ENCODE peak calls at places on chromosomes 7 and 10, in eight cellular contexts. Z is brain microvascular endothelial cell; P is neural progenitor cell; D is activated CD8-positive, alpha-beta memory T cell treated with anti-CD3 and anti-CD28 coated beads, Interleukin-2, amount 50 U/mL, for 4 hours; S is DMS153; K is T-cell; F is effector CD4-positive, alpha-beta T cell; N is OCI-LY7. Q is an unnamed sample.

GRCh38 chr7:148492157-148492860 is 98.3 kb upstream of the C7orf33 start:
- DNase-seq in Z (no peak), P (no peak), D (no peak), S (no peak), K (no peak), F (no peak), N (no peak), Q (no peak)

GRCh38 chr10:11691319-11691755 is 50.8 kb upstream of the ECHDC3 start:
- DNase-seq in Z (no peak), P (no peak), D (no peak), S (no peak), K (no peak), F (no peak), N (no peak), Q (no peak)

GRCh38 chr7:141012696-141013344 is 1.9 kb downstream of the MRPS33 start:
- DNase-seq in Z (no peak), P (no peak), D (no peak), S (no peak), K (no peak), F (no peak), N (no peak), Q (no peak)

GRCh38 chr7:34060548-34060947 is 155.2 kb downstream of the BMPER start:
- DNase-seq in Z (peak; percentile 91), P (no peak), D (no peak), S (no peak), K (no peak), F (no peak), N (no peak), Q (no peak)

GRCh38 chr10:48924988-48925387 is 14.7 kb downstream of the LRRC18 start:
- DNase-seq in Z (no peak), P (no peak), D (no peak), S (no peak), K (no peak), F (no peak), N (no peak), Q (no peak)

GRCh38 chr7:135853499-135853898 is 104.9 kb upstream of the FAM180A start:
- DNase-seq in Z (no peak), P (no peak), D (no peak), S (no peak), K (no peak), F (no peak), N (no peak), Q (no peak)

GRCh38 chr7:122402235-122402634 is 97.7 kb upstream of the FEZF1 start:
- DNase-seq in Z (no peak), P (no peak), D (no peak), S (no peak), K (no peak), F (no peak), N (no peak), Q (no peak)

GRCh38 chr7:70595741-70596574 is 536.0 kb upstream of the GALNT17 start:
- DNase-seq in Z (no peak), P (peak; percentile 80), D (no peak), S (no peak), K (no peak), F (no peak), N (no peak), Q (no peak)

GRCh38 chr10:77351386-77351785 is 286.2 kb downstream of the KCNMA1 start:
- DNase-seq in Z (peak; percentile 63), P (no peak), D (no peak), S (no peak), K (no peak), F (no peak), N (no peak), Q (no peak)

GRCh38 chr10:23067939-23068775 is 27.2 kb upstream of the MSRB2 start:
- DNase-seq in Z (peak; percentile 55), P (peak; percentile 87), D (peak; percentile 65), S (peak; percentile 17), K (peak; percentile 56), F (peak; percentile 58), N (peak; percentile 63), Q (peak; percentile 56)

GRCh38 chr10:46106410-46107255 is 60.6 kb upstream of the MSMB start:
- DNase-seq in Z (peak; percentile 6), P (peak; percentile 49), D (peak; percentile 42), S (peak; percentile 25), K (no peak), F (peak; percentile 27), N (no peak), Q (peak; percentile 27)

GRCh38 chr7:131909151-131909768 is 352.8 kb upstream of the PODXL start:
- DNase-seq in Z (no peak), P (peak; percentile 54), D (no peak), S (no peak), K (no peak), F (no peak), N (no peak), Q (peak; percentile 72)

GRCh38 chr7:45092100-45092930 is 3.5 kb upstream of the NACAD start:
- DNase-seq in Z (no peak), P (no peak), D (no peak), S (no peak), K (no peak), F (no peak), N (no peak), Q (no peak)

GRCh38 chr10:102691701-102692100 is 22.5 kb downstream of the ARL3 start:
- DNase-seq in Z (no peak), P (no peak), D (no peak), S (no peak), K (no peak), F (no peak), N (no peak), Q (no peak)

GRCh38 chr7:7564323-7564780 is 2.3 kb upstream of the MIOS start:
- DNase-seq in Z (peak; percentile 41), P (no peak), D (no peak), S (no peak), K (no peak), F (no peak), N (no peak), Q (no peak)

GRCh38 chr10:48446785-48447184 is 140.3 kb downstream of the MAPK8 start:
- DNase-seq in Z (no peak), P (no peak), D (no peak), S (no peak), K (no peak), F (no peak), N (no peak), Q (peak; percentile 81)